ENCODE peak calls at places on chromosomes 5 and 9, in five cellular contexts. G is GM12878, T is HepG2, W is WTC11, X is endothelial cell of umbilical vein. A is an unnamed sample.

GRCh38 chr5:82018462-82018861 is 46.6 kb downstream of the ATG10 start:
- DNase-seq in G (no peak), T (peak), W (no peak), X (no peak), A (peak)

GRCh38 chr5:172731286-172732073 is 39.5 kb downstream of the DUSP1 start:
- DNase-seq in G (no peak), T (peak), W (no peak), X (no peak), A (no peak)

GRCh38 chr5:68834486-68834885 is 259.3 kb upstream of the SLC30A5 start:
- DNase-seq in G (no peak), T (no peak), W (no peak), X (no peak), A (no peak)

GRCh38 chr5:126852104-126852531 is 75.2 kb downstream of the LMNB1 start:
- DNase-seq in G (peak), T (no peak), W (no peak), X (peak), A (no peak)

GRCh38 chr5:81763294-81763928 is 12.5 kb upstream of the SSBP2 start:
- DNase-seq in G (no peak), T (no peak), W (no peak), X (no peak), A (no peak)

GRCh38 chr9:118987167-118987566 is 382.1 kb downstream of the BRINP1 start:
- DNase-seq in G (no peak), T (no peak), W (no peak), X (no peak), A (no peak)

GRCh38 chr5:53031695-53032096 is 42.5 kb downstream of the ITGA2 start:
- DNase-seq in G (no peak), T (peak), W (no peak), X (peak), A (peak)

GRCh38 chr5:4584982-4585381 is 555.1 kb upstream of the ADAMTS16 start:
- DNase-seq in G (no peak), T (no peak), W (no peak), X (no peak), A (no peak)

GRCh38 chr5:180207593-180207992 is 1.4 kb downstream of the RASGEF1C start:
- DNase-seq in G (no peak), T (no peak), W (peak), X (no peak), A (no peak)

GRCh38 chr9:137163101-137163661 is 6.7 kb downstream of the LRRC26 start:
- DNase-seq in G (no peak), T (no peak), W (peak), X (peak), A (no peak)

GRCh38 chr5:92337772-92338234 is 954.7 kb upstream of the ARRDC3 start:
- DNase-seq in G (no peak), T (no peak), W (no peak), X (no peak), A (no peak)

DNA sequence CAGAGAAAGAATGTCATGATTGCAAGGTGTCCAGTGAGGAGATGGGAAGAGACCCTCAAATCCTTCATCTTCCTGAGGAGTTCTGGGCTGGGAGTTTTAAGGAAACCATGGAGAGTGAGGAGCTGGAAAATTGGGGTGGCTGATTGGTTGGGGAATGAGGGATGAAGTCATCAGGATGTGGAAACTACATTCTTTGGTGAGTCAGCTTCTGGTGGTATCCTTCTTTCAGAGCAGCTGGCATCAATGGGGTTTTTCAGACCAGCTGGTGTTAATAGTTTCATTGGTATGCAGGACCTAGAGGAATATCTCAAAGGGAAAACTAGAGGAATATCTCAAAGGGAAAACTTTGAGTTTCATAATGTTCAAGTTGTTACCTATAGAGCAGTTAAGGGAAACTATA is 45.2 kb downstream of the RNF180 start:
- DNase-seq in G (no peak), T (no peak), W (no peak), X (peak), A (no peak)
- TF ChIP-seq MAX in G (no peak), T (no peak), W (no peak), X (no peak), A (no peak)

GRCh38 chr5:179123491-179124328 is 63.5 kb downstream of the ZNF354C start:
- DNase-seq in G (no peak), T (no peak), W (no peak), X (no peak), A (no peak)
- TF ChIP-seq MAX in G (no peak), T (no peak), W (no peak), X (no peak), A (no peak)

GRCh38 chr5:71732011-71732410 is 12.9 kb downstream of the CARTPT start:
- DNase-seq in G (no peak), T (no peak), W (no peak), X (peak), A (no peak)
- TF ChIP-seq MAX in G (no peak), T (no peak), W (no peak), X (no peak), A (no peak)

GRCh38 chr9:107730691-107731090 is 241.1 kb upstream of the KLF4 start:
- DNase-seq in G (no peak), T (no peak), W (no peak), X (no peak), A (no peak)

GRCh38 chr9:107733530-107733907 is 243.9 kb upstream of the KLF4 start:
- DNase-seq in G (no peak), T (no peak), W (no peak), X (peak), A (no peak)

GRCh38 chr9:107731115-107731762 is 241.7 kb upstream of the KLF4 start:
- DNase-seq in G (no peak), T (no peak), W (no peak), X (no peak), A (no peak)

GRCh38 chr9:107734231-107735014 is 244.9 kb upstream of the KLF4 start:
- DNase-seq in G (no peak), T (no peak), W (no peak), X (no peak), A (no peak)

GRCh38 chr9:107732781-107733529 is 243.4 kb upstream of the KLF4 start:
- DNase-seq in G (no peak), T (no peak), W (no peak), X (peak), A (no peak)
- TF ChIP-seq MAX in G (no peak), T (no peak), W (no peak), X (no peak), A (no peak)

GRCh38 chr9:134522502-134522848 is 119.1 kb upstream of the COL5A1 start:
- DNase-seq in G (no peak), T (no peak), W (no peak), X (no peak), A (no peak)

GRCh38 chr9:134525070-134525815 is 116.4 kb upstream of the COL5A1 start:
- DNase-seq in G (no peak), T (no peak), W (no peak), X (no peak), A (no peak)

GRCh38 chr9:134521817-134522501 is 119.6 kb upstream of the COL5A1 start:
- DNase-seq in G (no peak), T (no peak), W (no peak), X (no peak), A (no peak)

GRCh38 chr9:134525841-134526797 is 115.5 kb upstream of the COL5A1 start:
- DNase-seq in G (no peak), T (no peak), W (no peak), X (no peak), A (no peak)

GRCh38 chr9:134522976-134523375 is 118.6 kb upstream of the COL5A1 start:
- DNase-seq in G (no peak), T (no peak), W (no peak), X (no peak), A (no peak)
- TF ChIP-seq MAX in G (no peak), T (no peak), W (no peak), X (no peak), A (no peak)

GRCh38 chr9:110076894-110077725 is 130.8 kb downstream of the C9orf152 start:
- DNase-seq in G (no peak), T (no peak), W (no peak), X (no peak), A (no peak)
- TF ChIP-seq MAX in G (no peak), T (no peak), W (no peak), X (no peak), A (no peak)

GRCh38 chr9:131657031-131657377 is 82.9 kb downstream of the RAPGEF1 start:
- DNase-seq in G (no peak), T (no peak), W (no peak), X (no peak), A (peak)
- TF ChIP-seq MAX in G (no peak), T (no peak), W (no peak), X (no peak), A (no peak)

GRCh38 chr5:39076757-39077475 is 2.7 kb upstream of the RICTOR start:
- DNase-seq in G (peak), T (no peak), W (no peak), X (peak), A (peak)
- TF ChIP-seq MAX in G (no peak), T (no peak), W (no peak), X (no peak), A (peak)

GRCh38 chr9:126882746-126883145 is 22.3 kb downstream of the ZBTB34 start:
- DNase-seq in G (no peak), T (no peak), W (no peak), X (no peak), A (no peak)

GRCh38 chr9:126883636-126884035 is 23.2 kb downstream of the ZBTB34 start:
- DNase-seq in G (no peak), T (no peak), W (no peak), X (no peak), A (no peak)

GRCh38 chr9:126886897-126887296 is 26.5 kb downstream of the ZBTB34 start:
- DNase-seq in G (no peak), T (no peak), W (no peak), X (no peak), A (no peak)

GRCh38 chr9:126886194-126886830 is 25.9 kb downstream of the ZBTB34 start:
- DNase-seq in G (no peak), T (no peak), W (peak), X (no peak), A (no peak)

GRCh38 chr9:126885089-126885753 is 24.8 kb downstream of the ZBTB34 start:
- DNase-seq in G (no peak), T (peak), W (no peak), X (peak), A (peak)
- TF ChIP-seq MAX in G (no peak), T (no peak), W (no peak), X (no peak), A (no peak)

GRCh38 chr9:88749420-88749819 is 214.4 kb downstream of the NXNL2 start:
- DNase-seq in G (no peak), T (no peak), W (no peak), X (no peak), A (no peak)

GRCh38 chr9:88746744-88747398 is 211.9 kb downstream of the NXNL2 start:
- DNase-seq in G (no peak), T (no peak), W (peak), X (peak), A (peak)

GRCh38 chr9:88747768-88748167 is 212.8 kb downstream of the NXNL2 start:
- DNase-seq in G (no peak), T (no peak), W (no peak), X (peak), A (peak)

GRCh38 chr9:88746029-88746743 is 211.2 kb downstream of the NXNL2 start:
- DNase-seq in G (no peak), T (no peak), W (no peak), X (no peak), A (no peak)

GRCh38 chr9:88748566-88749238 is 213.7 kb downstream of the NXNL2 start:
- DNase-seq in G (no peak), T (no peak), W (no peak), X (no peak), A (no peak)
- TF ChIP-seq MAX in G (no peak), T (no peak), W (no peak), X (no peak), A (no peak)

A was measured in NB4.